ENCODE peak calls at places on chromosome 13, in seven cellular contexts. X is heart left ventricle; D is naive thymus-derived CD4-positive, alpha-beta T cell; O is gastrocnemius medialis; I is Peyer's patch; S is body of pancreas; T is SK-N-SH. G is an unnamed sample. For H3K4me1, the result is how much of the 10 kb centered on the place peaks cover.

GRCh38 chr13:25971499-25972145 is 80.2 kb downstream of the SHISA2 start:
- DNase-seq in O (no peak), I (peak), T (no peak), S (no peak), D (peak), X (no peak), G (no peak)

GRCh38 chr13:30718661-30719520 is 16.5 kb upstream of the ALOX5AP start:
- DNase-seq in T (no peak), O (no peak), S (no peak), X (no peak), I (no peak), D (no peak), G (no peak)

GRCh38 chr13:74194856-74195255 is 60.7 kb upstream of the KLF12 start:
- DNase-seq in T (no peak), O (no peak), I (no peak), S (no peak), X (no peak), D (peak), G (no peak)

GRCh38 chr13:60397693-60398437 is 845 bp downstream of the TDRD3 start:
- DNase-seq in X (peak), S (peak), I (peak), D (no peak), O (peak), T (peak), G (peak)

GRCh38 chr13:35256459-35257148 is 219.9 kb downstream of the MAB21L1 start:
- DNase-seq in S (no peak), O (no peak), T (no peak), X (no peak), D (no peak), I (no peak), G (no peak)

GRCh38 chr13:73938375-73939070 is 195.7 kb downstream of the KLF12 start:
- DNase-seq in S (no peak), D (no peak), X (no peak), T (no peak), O (no peak), I (no peak), G (no peak)

GRCh38 chr13:113900646-113901045 is 36.8 kb upstream of the GAS6 start:
- DNase-seq in X (no peak), D (no peak), O (no peak), I (no peak), S (no peak), T (no peak), G (no peak)

GRCh38 chr13:25217023-25217909 is 45.2 kb upstream of the AMER2 start:
- DNase-seq in S (no peak), I (no peak), O (no peak), D (no peak), T (no peak), X (no peak), G (no peak)

GRCh38 chr13:51821666-51822065 is 17.7 kb upstream of the DHRS12 start:
- DNase-seq in D (peak), X (no peak), S (no peak), T (no peak), I (no peak), O (no peak), G (no peak)

GRCh38 chr13:45728759-45729158 is 26.6 kb downstream of the CBY2 start:
- DNase-seq in O (no peak), X (no peak), D (no peak), I (no peak), T (no peak), S (no peak), G (no peak)

GRCh38 chr13:112244495-112245177 is 131.5 kb upstream of the SPACA7 start:
- DNase-seq in O (no peak), T (no peak), X (no peak), D (no peak), S (no peak), I (no peak), G (no peak)

GRCh38 chr13:97753942-97754670 is 199.4 kb upstream of the IPO5 start:
- DNase-seq in X (no peak), D (no peak), S (no peak), I (no peak), T (no peak), O (no peak), G (no peak)

GRCh38 chr13:44230736-44231135 is 142.9 kb upstream of the SERP2 start:
- DNase-seq in O (no peak), X (no peak), S (no peak), T (no peak), D (no peak), I (no peak), G (no peak)

GRCh38 chr13:51584731-51585191 is 499 bp downstream of the WDFY2 start:
- DNase-seq in I (peak), O (peak), X (no peak), D (no peak), T (peak), S (peak), G (peak)

GRCh38 chr13:80132741-80133601 is 208.0 kb downstream of the SPRY2 start:
- DNase-seq in S (peak), I (no peak), T (peak), O (peak), X (peak), D (no peak), G (peak)

GRCh38 chr13:82627183-82627582 is 1255.1 kb downstream of the SLITRK1 start:
- DNase-seq in S (no peak), T (no peak), I (no peak), O (no peak), X (no peak), D (no peak), G (no peak)

GRCh38 chr13:93244141-93244917 is 17.7 kb downstream of the GPC6 start:
- DNase-seq in I (no peak), T (no peak), X (no peak), D (no peak), O (no peak), S (no peak), G (no peak)

GRCh38 chr13:26968431-26969335 is 202.9 kb downstream of the USP12 start:
- DNase-seq in D (no peak), O (no peak), S (peak), T (no peak), I (no peak), X (no peak), G (no peak)

GRCh38 chr13:89380101-89380500 is 1708.9 kb downstream of the SLITRK5 start:
- DNase-seq in D (no peak), T (no peak), X (no peak), O (no peak), S (no peak), I (no peak), G (no peak)

GRCh38 chr13:30934381-30934780 is 1.9 kb downstream of the TEX26 start:
- DNase-seq in X (no peak), D (no peak), I (no peak), S (no peak), O (no peak), T (no peak), G (no peak)

GRCh38 chr13:99690426-99691189 is 189.3 kb downstream of the TM9SF2 start:
- DNase-seq in S (no peak), I (no peak), T (no peak), X (no peak), O (no peak), D (no peak), G (no peak)

GRCh38 chr13:110323986-110324749 is 17.1 kb downstream of the COL4A2 start:
- DNase-seq in X (no peak), S (no peak), T (no peak), I (no peak), O (no peak), D (no peak), G (peak)
- H3K4me1 ChIP-seq in X (half or more), S (under half), T (under half), I (under half), O (under half), D (under half), G (half or more)

GRCh38 chr13:40562975-40563349 is 103.5 kb downstream of the FOXO1 start:
- DNase-seq in O (no peak), T (no peak), X (no peak), S (no peak), D (no peak), I (no peak), G (no peak)
- H3K4me1 ChIP-seq in O (half or more), T (under half), X (half or more), S (half or more), D (half or more), I (under half), G (half or more)

DNA sequence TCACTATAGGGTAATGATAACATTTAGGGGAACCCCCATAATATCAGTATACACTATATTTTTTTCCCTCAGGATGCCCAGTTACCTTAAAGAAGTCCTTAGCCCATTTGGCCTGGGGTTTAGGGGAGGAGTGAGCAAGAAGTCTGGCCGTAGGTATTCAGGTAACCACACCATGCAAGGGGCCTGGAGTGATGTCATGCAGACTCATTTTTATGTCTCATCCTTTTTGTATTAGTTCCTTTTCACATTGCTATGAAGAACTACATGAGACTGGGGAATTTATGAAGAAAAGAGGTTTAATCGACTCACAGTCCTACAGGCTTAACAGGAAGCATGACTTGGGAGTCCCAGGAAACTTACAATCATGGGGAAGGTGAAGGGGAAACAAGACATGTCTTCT is 12.2 kb downstream of the TPP2 start:
- DNase-seq in D (no peak), X (no peak), O (no peak), T (no peak), I (no peak), S (no peak), G (no peak)
- H3K4me1 ChIP-seq in D (under half), X (under half), O (under half), T (under half), I (under half), S (under half), G (under half)

GRCh38 chr13:111186305-111186930 is 71.3 kb downstream of the ARHGEF7 start:
- DNase-seq in D (no peak), O (no peak), S (no peak), T (no peak), X (no peak), I (no peak), G (no peak)

GRCh38 chr13:111183087-111183645 is 68.1 kb downstream of the ARHGEF7 start:
- DNase-seq in T (no peak), X (no peak), I (no peak), O (no peak), D (peak), S (no peak), G (no peak)

GRCh38 chr13:111184685-111185401 is 69.7 kb downstream of the ARHGEF7 start:
- DNase-seq in I (peak), T (no peak), O (peak), S (no peak), D (no peak), X (peak), G (no peak)

GRCh38 chr13:111181977-111182376 is 66.9 kb downstream of the ARHGEF7 start:
- DNase-seq in T (no peak), S (no peak), X (no peak), D (no peak), O (no peak), I (no peak), G (no peak)

DNA sequence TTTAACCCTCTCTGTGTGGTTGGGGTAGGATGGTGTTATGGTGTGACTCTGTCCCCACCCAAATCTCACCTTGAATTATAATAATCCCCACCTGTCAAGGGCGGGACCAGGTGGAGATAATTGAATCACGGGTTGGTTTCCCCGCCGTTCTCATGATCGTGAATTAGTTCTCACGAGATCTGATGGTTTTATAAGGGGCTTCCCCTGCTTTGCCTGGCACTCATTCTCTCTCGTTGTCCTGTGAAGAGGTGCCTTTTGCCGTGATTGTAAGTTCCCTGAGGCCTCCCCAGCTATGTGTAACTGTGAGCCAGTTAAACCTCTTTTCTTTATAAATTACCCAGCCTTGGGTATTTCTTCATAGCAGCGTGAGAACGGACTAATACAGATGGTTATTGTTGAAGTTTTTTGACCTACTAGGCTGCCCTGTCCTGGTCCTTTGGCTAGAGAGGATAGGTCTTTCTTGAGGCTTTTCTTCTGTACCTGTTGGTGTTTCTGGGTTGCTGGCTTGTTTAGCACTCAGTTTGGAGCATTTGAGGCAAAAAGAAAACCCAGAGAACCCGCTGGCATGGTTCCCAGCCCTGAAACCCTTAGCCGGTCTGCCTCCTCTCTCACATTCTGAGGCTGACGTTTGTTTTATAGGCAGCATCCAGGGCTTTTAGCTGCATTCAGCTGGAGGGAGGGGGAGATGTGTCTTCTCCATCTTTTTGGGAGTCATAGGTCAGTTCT is 69.0 kb downstream of the ARHGEF7 start:
- DNase-seq in T (no peak), X (no peak), I (no peak), S (no peak), O (no peak), D (peak), G (peak)
- H3K4me1 ChIP-seq in T (under half), X (half or more), I (under half), S (under half), O (half or more), D (half or more), G (under half)

DNA sequence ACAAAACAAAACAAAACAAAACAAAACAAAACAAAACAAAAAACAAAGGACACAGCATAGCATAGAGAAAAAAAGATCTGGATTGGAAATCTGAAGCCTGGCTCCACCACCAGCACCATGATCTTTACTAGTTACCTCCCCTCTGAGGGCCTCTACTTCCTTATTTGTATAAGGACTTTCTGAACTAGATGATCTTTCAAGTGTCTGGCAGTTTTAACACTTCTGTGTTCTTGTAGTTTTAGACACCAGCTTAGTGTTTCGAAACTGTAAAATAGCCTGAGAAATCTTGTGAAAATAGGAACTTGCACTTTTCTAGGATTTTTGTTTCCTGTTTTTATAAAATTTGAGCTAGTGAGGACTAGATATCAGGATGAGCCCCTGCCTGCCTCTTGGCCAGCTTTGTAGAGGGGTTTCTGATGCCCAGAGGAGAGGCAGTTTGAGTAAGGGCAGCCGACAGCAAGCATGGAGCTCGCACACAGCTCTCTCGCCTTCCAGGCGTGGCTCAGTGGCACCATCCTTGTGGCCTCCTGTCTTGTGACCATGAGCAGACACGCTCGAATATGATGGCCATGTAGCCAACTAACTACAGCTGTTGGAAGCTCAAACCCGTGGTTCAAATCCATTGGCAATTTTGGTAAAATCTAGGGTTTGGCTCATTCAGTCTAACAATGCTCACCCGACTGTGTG is 319.0 kb downstream of the KCNRG start:
- DNase-seq in D (no peak), I (no peak), T (no peak), S (no peak), O (no peak), X (no peak), G (no peak)
- H3K4me1 ChIP-seq in D (under half), I (under half), T (under half), S (under half), O (under half), X (under half), G (under half)

GRCh38 chr13:81582381-81582780 is 1241.5 kb upstream of the SPRY2 start:
- DNase-seq in S (no peak), I (no peak), O (no peak), T (no peak), D (no peak), X (no peak), G (no peak)

DNA sequence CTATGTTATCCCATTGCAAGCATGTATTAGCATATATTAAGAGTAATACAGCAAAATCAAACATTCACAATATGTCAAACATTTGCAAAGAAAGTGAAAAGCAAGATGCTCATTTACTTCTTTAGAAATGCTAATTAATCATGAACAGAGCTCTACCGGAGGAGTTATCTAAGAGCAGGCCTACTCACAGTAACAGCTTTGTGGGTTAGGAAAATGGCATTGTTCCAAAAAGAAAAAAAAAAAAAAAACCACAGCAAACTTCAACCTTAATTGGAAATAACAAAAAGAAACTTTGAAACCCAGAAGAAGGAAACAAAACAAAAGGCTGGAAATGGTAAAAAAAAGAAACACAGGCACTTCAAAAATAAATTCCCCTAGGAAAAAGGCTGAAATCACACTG is 1236.7 kb upstream of the SPRY2 start:
- DNase-seq in D (no peak), S (no peak), I (no peak), X (no peak), O (no peak), T (no peak), G (no peak)
- H3K4me1 ChIP-seq in D (under half), S (under half), I (under half), X (under half), O (under half), T (under half), G (under half)

G was measured in thyroid gland.